ENCODE peak calls at places on chromosomes 11 and 22, in six cellular contexts. O is brain microvascular endothelial cell; G is uterus; R is DMS153; J is endothelial cell; Y is effector CD8-positive, alpha-beta T cell. S is an unnamed sample.

GRCh38 chr11:39221739-39222138 is 2237.7 kb downstream of the LRRC4C start:
- DNase-seq in G (no peak), R (no peak), O (no peak), J (no peak), Y (no peak), S (no peak)

GRCh38 chr11:13473013-13473722 is 10.1 kb upstream of the BTBD10 start:
- DNase-seq in Y (no peak), R (no peak), O (no peak), J (no peak), G (no peak), S (no peak)

GRCh38 chr22:45351956-45352355 is 42.2 kb downstream of the FAM118A start:
- DNase-seq in G (no peak), J (no peak), Y (no peak), O (no peak), R (no peak), S (no peak)

GRCh38 chr22:19817561-19818263 is 37.0 kb downstream of the GNB1L start:
- DNase-seq in J (no peak), Y (no peak), R (no peak), G (no peak), O (no peak), S (no peak)

GRCh38 chr11:18471995-18472394 is 16.3 kb downstream of the LDHAL6A start:
- DNase-seq in R (no peak), J (no peak), Y (no peak), O (no peak), G (no peak), S (no peak)

GRCh38 chr11:34161812-34162506 is 56.5 kb downstream of the NAT10 start:
- DNase-seq in J (no peak), O (peak), R (no peak), G (no peak), Y (no peak), S (peak)

GRCh38 chr11:32304521-32304920 is 130.8 kb downstream of the WT1 start:
- DNase-seq in O (no peak), Y (no peak), J (no peak), G (no peak), R (no peak), S (no peak)

GRCh38 chr22:44569516-44569915 is 71.5 kb upstream of the RTL6 start:
- DNase-seq in J (no peak), R (no peak), O (no peak), Y (no peak), G (no peak), S (no peak)

GRCh38 chr11:115930276-115930675 is 426.1 kb upstream of the CADM1 start:
- DNase-seq in O (no peak), Y (no peak), G (no peak), J (no peak), R (peak), S (peak)

GRCh38 chr11:445765-446588 is 4.1 kb upstream of the PTDSS2 start:
- DNase-seq in O (no peak), J (no peak), G (no peak), R (no peak), Y (no peak), S (no peak)

GRCh38 chr11:80379620-80380278 is 938.9 kb upstream of the TENM4 start:
- DNase-seq in Y (no peak), J (no peak), R (no peak), O (no peak), G (no peak), S (no peak)

GRCh38 chr11:95641506-95641905 is 148.1 kb downstream of the FAM76B start:
- DNase-seq in R (no peak), J (no peak), G (no peak), Y (no peak), O (no peak), S (no peak)

GRCh38 chr11:27331984-27332383 is 31.0 kb downstream of the CCDC34 start:
- DNase-seq in J (no peak), O (peak), G (no peak), R (no peak), Y (no peak), S (no peak)

S was measured in RPMI7951.